ENCODE peak calls at places on chromosomes 13 and 19, in five cellular contexts. One of them, this sample, is unnamed.

GRCh38 chr19:8515317-8515716 is 1.4 kb upstream of the ZNF414 start:
- DNase-seq in mammary epithelial cell: no peak
- DNase-seq in colonic mucosa: no peak
- DNase-seq in HCT116: no peak
- DNase-seq in MM.1S: no peak
- DNase-seq in this sample: no peak

GRCh38 chr19:33280351-33280921 is 21.9 kb downstream of the CEBPA start:
- DNase-seq in mammary epithelial cell: no peak
- DNase-seq in colonic mucosa: no peak
- DNase-seq in HCT116: no peak
- DNase-seq in MM.1S: no peak
- DNase-seq in this sample: no peak

GRCh38 chr19:14562660-14563589 is 8.9 kb downstream of the NDUFB7 start:
- DNase-seq in mammary epithelial cell: no peak
- DNase-seq in colonic mucosa: no peak
- DNase-seq in HCT116: no peak
- DNase-seq in MM.1S: no peak
- DNase-seq in this sample: no peak

GRCh38 chr19:49196527-49197240 is 39.1 kb downstream of the TRPM4 start:
- DNase-seq in mammary epithelial cell: no peak
- DNase-seq in colonic mucosa: peak
- DNase-seq in HCT116: no peak
- DNase-seq in MM.1S: no peak
- DNase-seq in this sample: no peak

GRCh38 chr13:33932765-33933406 is 114.9 kb downstream of the RFC3 start:
- DNase-seq in mammary epithelial cell: peak
- DNase-seq in colonic mucosa: no peak
- DNase-seq in HCT116: no peak
- DNase-seq in MM.1S: no peak
- DNase-seq in this sample: no peak

GRCh38 chr19:2195361-2195760 is 31.6 kb downstream of the DOT1L start:
- DNase-seq in mammary epithelial cell: no peak
- DNase-seq in colonic mucosa: no peak
- DNase-seq in HCT116: no peak
- DNase-seq in MM.1S: no peak
- DNase-seq in this sample: no peak

GRCh38 chr19:15154002-15154612 is 46.7 kb downstream of the NOTCH3 start:
- DNase-seq in mammary epithelial cell: peak
- DNase-seq in colonic mucosa: peak
- DNase-seq in HCT116: peak
- DNase-seq in MM.1S: peak
- DNase-seq in this sample: peak

GRCh38 chr13:20160346-20161274 is at the start of gene GJA3:
- DNase-seq in mammary epithelial cell: peak
- DNase-seq in colonic mucosa: no peak
- DNase-seq in HCT116: no peak
- DNase-seq in MM.1S: no peak
- DNase-seq in this sample: peak

GRCh38 chr19:10817291-10818038 is 18.5 kb downstream of the TMED1 start:
- DNase-seq in mammary epithelial cell: no peak
- DNase-seq in colonic mucosa: peak
- DNase-seq in HCT116: no peak
- DNase-seq in MM.1S: no peak
- DNase-seq in this sample: peak

GRCh38 chr19:32404213-32404938 is 1.2 kb upstream of the DPY19L3 start:
- DNase-seq in mammary epithelial cell: no peak
- DNase-seq in colonic mucosa: no peak
- DNase-seq in HCT116: no peak
- DNase-seq in MM.1S: no peak
- DNase-seq in this sample: peak

GRCh38 chr19:28878862-28879566 is 333.9 kb downstream of the UQCRFS1 start:
- DNase-seq in mammary epithelial cell: peak
- DNase-seq in colonic mucosa: peak
- DNase-seq in HCT116: peak
- DNase-seq in MM.1S: peak
- DNase-seq in this sample: peak

GRCh38 chr13:59588717-59589067 is 575.0 kb downstream of the DIAPH3 start:
- DNase-seq in mammary epithelial cell: no peak
- DNase-seq in colonic mucosa: no peak
- DNase-seq in HCT116: no peak
- DNase-seq in MM.1S: no peak
- DNase-seq in this sample: no peak

GRCh38 chr13:62038214-62038613 is 622.6 kb upstream of the PCDH20 start:
- DNase-seq in mammary epithelial cell: no peak
- DNase-seq in colonic mucosa: no peak
- DNase-seq in HCT116: no peak
- DNase-seq in MM.1S: no peak
- DNase-seq in this sample: no peak
- H3K9ac ChIP-seq in mammary epithelial cell: no peak
- H3K9ac ChIP-seq in colonic mucosa: no peak
- H3K9ac ChIP-seq in HCT116: no peak
- H3K9ac ChIP-seq in MM.1S: no peak
- H3K9ac ChIP-seq in this sample: no peak

GRCh38 chr19:55487884-55488687 is at the start of gene SSC5D:
- DNase-seq in mammary epithelial cell: no peak
- DNase-seq in colonic mucosa: no peak
- DNase-seq in HCT116: no peak
- DNase-seq in MM.1S: no peak
- DNase-seq in this sample: peak
- H3K9ac ChIP-seq in mammary epithelial cell: no peak
- H3K9ac ChIP-seq in colonic mucosa: peak
- H3K9ac ChIP-seq in HCT116: no peak
- H3K9ac ChIP-seq in MM.1S: no peak
- H3K9ac ChIP-seq in this sample: peak

DNA sequence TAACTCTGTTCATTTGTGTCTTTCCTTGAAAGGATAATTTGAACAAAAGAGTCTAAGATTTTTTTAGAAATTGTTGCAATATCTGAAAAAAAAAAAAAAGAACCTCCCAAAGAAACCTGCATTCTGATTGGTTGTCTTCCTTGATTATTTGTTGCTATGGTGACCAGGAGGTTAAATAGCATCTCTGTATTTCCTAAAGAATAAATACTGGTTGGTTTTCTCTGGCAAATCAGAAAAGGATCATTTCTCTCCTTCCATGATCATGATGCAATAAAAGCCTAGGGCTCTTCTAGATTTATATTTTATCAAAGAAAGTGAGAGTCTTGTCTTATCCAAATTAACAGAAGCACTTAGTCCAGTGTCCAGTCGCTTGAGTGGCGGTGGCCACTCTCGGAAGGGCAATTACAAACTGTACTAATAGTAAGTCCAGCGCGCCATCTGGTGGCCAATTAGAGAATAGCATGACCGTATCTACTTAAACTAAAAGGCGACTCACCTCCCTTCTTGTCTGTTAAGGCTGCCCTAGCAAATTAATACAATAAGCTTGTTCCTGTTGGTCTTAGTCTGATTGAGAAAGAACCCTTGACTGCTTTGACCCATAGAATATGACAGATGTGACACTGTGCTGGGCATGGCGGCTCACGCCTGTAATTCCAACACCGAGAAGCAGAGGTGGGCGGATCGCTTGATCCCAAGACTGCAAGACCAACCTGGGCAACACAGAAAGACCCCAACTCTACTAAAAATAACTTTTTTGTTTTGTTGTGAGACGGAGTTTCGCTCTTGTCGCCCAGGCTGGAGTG is 47.0 kb upstream of the PNMA8B start:
- DNase-seq in mammary epithelial cell: peak
- DNase-seq in colonic mucosa: peak
- DNase-seq in HCT116: peak
- DNase-seq in MM.1S: peak
- DNase-seq in this sample: peak
- H3K9ac ChIP-seq in mammary epithelial cell: no peak
- H3K9ac ChIP-seq in colonic mucosa: no peak
- H3K9ac ChIP-seq in HCT116: no peak
- H3K9ac ChIP-seq in MM.1S: no peak
- H3K9ac ChIP-seq in this sample: no peak

GRCh38 chr13:99969934-99970760 is 1.4 kb downstream of the ZIC5 start:
- DNase-seq in mammary epithelial cell: peak
- DNase-seq in colonic mucosa: peak
- DNase-seq in HCT116: peak
- DNase-seq in MM.1S: peak
- DNase-seq in this sample: peak

GRCh38 chr13:99971576-99972189 is at the start of gene ZIC5:
- DNase-seq in mammary epithelial cell: no peak
- DNase-seq in colonic mucosa: peak
- DNase-seq in HCT116: no peak
- DNase-seq in MM.1S: no peak
- DNase-seq in this sample: no peak

GRCh38 chr13:99972190-99972731 is 694 bp upstream of the ZIC5 start:
- DNase-seq in mammary epithelial cell: no peak
- DNase-seq in colonic mucosa: peak
- DNase-seq in HCT116: no peak
- DNase-seq in MM.1S: no peak
- DNase-seq in this sample: no peak

GRCh38 chr13:99969368-99969933 is 2.1 kb downstream of the ZIC5 start:
- DNase-seq in mammary epithelial cell: no peak
- DNase-seq in colonic mucosa: peak
- DNase-seq in HCT116: no peak
- DNase-seq in MM.1S: no peak
- DNase-seq in this sample: no peak

GRCh38 chr13:99970761-99971575 is 599 bp downstream of the ZIC5 start:
- DNase-seq in mammary epithelial cell: no peak
- DNase-seq in colonic mucosa: peak
- DNase-seq in HCT116: no peak
- DNase-seq in MM.1S: no peak
- DNase-seq in this sample: peak
- H3K9ac ChIP-seq in mammary epithelial cell: no peak
- H3K9ac ChIP-seq in colonic mucosa: no peak
- H3K9ac ChIP-seq in HCT116: peak
- H3K9ac ChIP-seq in MM.1S: no peak
- H3K9ac ChIP-seq in this sample: no peak

GRCh38 chr13:18953139-18953930 is 228.3 kb downstream of the TUBA3C start:
- DNase-seq in mammary epithelial cell: no peak
- DNase-seq in colonic mucosa: no peak
- DNase-seq in HCT116: no peak
- DNase-seq in MM.1S: no peak
- DNase-seq in this sample: no peak

GRCh38 chr13:18954254-18954653 is 227.4 kb downstream of the TUBA3C start:
- DNase-seq in mammary epithelial cell: no peak
- DNase-seq in colonic mucosa: no peak
- DNase-seq in HCT116: no peak
- DNase-seq in MM.1S: no peak
- DNase-seq in this sample: no peak

GRCh38 chr13:18949970-18950369 is 231.7 kb downstream of the TUBA3C start:
- DNase-seq in mammary epithelial cell: no peak
- DNase-seq in colonic mucosa: no peak
- DNase-seq in HCT116: no peak
- DNase-seq in MM.1S: no peak
- DNase-seq in this sample: no peak

GRCh38 chr13:18951412-18951811 is 230.2 kb downstream of the TUBA3C start:
- DNase-seq in mammary epithelial cell: no peak
- DNase-seq in colonic mucosa: no peak
- DNase-seq in HCT116: no peak
- DNase-seq in MM.1S: no peak
- DNase-seq in this sample: no peak

GRCh38 chr13:18952225-18953016 is 229.2 kb downstream of the TUBA3C start:
- DNase-seq in mammary epithelial cell: no peak
- DNase-seq in colonic mucosa: no peak
- DNase-seq in HCT116: no peak
- DNase-seq in MM.1S: no peak
- DNase-seq in this sample: no peak
- H3K9ac ChIP-seq in mammary epithelial cell: no peak
- H3K9ac ChIP-seq in colonic mucosa: no peak
- H3K9ac ChIP-seq in HCT116: no peak
- H3K9ac ChIP-seq in MM.1S: no peak
- H3K9ac ChIP-seq in this sample: no peak

DNA sequence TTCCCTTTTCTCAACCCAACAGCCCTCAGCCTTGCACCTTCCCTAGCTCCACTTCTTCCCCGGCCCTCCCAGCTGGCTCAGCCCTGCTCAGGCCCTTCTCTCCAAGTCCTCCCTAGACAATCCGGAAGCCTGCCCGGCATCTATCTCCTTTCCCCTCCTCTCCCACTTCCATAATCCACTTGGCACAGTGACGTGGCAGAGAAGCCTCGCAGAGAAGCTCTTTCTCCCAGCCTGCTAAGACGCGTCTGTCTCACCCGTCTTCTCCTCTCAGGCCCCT is 1.1 kb downstream of the UBXN6 start:
- DNase-seq in mammary epithelial cell: peak
- DNase-seq in colonic mucosa: peak
- DNase-seq in HCT116: no peak
- DNase-seq in MM.1S: no peak
- DNase-seq in this sample: peak
- H3K9ac ChIP-seq in mammary epithelial cell: peak
- H3K9ac ChIP-seq in colonic mucosa: peak
- H3K9ac ChIP-seq in HCT116: peak
- H3K9ac ChIP-seq in MM.1S: peak
- H3K9ac ChIP-seq in this sample: peak